ENCODE peak calls at places on chromosome 2, in four cellular contexts. W is Kasumi-1, Y is foreskin fibroblast, U is neural progenitor cell. A is an unnamed sample.

GRCh38 chr2:189483571-189484415 is 42.5 kb downstream of the WDR75 start:
- DNase-seq in W (no peak), Y (no peak), U (no peak), A (no peak)

GRCh38 chr2:100580474-100581264 is 17.9 kb downstream of the PDCL3 start:
- DNase-seq in W (peak; percentile 91), Y (no peak), U (no peak), A (no peak)

GRCh38 chr2:160156084-160156483 is 44.0 kb downstream of the ITGB6 start:
- DNase-seq in W (no peak), Y (no peak), U (peak; percentile 11), A (no peak)

GRCh38 chr2:16664052-16664731 is 1.4 kb downstream of the CYRIA start:
- DNase-seq in W (peak; percentile 18), Y (no peak), U (peak; percentile 37), A (no peak)

GRCh38 chr2:240872317-240873097 is 3.9 kb downstream of the AGXT start:
- DNase-seq in W (no peak), Y (no peak), U (no peak), A (no peak)

GRCh38 chr2:67268806-67269205 is 128.3 kb upstream of the ETAA1 start:
- DNase-seq in W (no peak), Y (peak; percentile 71), U (no peak), A (no peak)

GRCh38 chr2:48677450-48677849 is 59.8 kb downstream of the GTF2A1L start:
- DNase-seq in W (peak; percentile 35), Y (no peak), U (no peak), A (no peak)

GRCh38 chr2:98134138-98134537 is 47.2 kb downstream of the VWA3B start:
- DNase-seq in W (peak; percentile 89), Y (no peak), U (peak; percentile 54), A (no peak)

GRCh38 chr2:20411361-20411894 is 35.4 kb upstream of the RHOB start:
- DNase-seq in W (peak; percentile 84), Y (peak; percentile 73), U (peak; percentile 78), A (peak; percentile 62)

GRCh38 chr2:203936535-203936934 is at the start of gene ICOS:
- DNase-seq in W (no peak), Y (no peak), U (no peak), A (no peak)

GRCh38 chr2:113716291-113716690 is 40.2 kb downstream of the SLC35F5 start:
- DNase-seq in W (no peak), Y (no peak), U (no peak), A (peak; percentile 5)

GRCh38 chr2:197034969-197035368 is 108.5 kb upstream of the PGAP1 start:
- DNase-seq in W (no peak), Y (no peak), U (no peak), A (no peak)

GRCh38 chr2:69017080-69017479 is 4.1 kb downstream of the ANTXR1 start:
- DNase-seq in W (no peak), Y (peak; percentile 29), U (no peak), A (no peak)

GRCh38 chr2:6082619-6083018 is 390.4 kb downstream of the SOX11 start:
- DNase-seq in W (no peak), Y (no peak), U (peak; percentile 17), A (no peak)

A was measured in GM04504.